ENCODE peak calls at places on chromosomes 2 and 18, in five cellular contexts. N is H54, G is T-helper 22 cell, F is ureter, J is cardiac muscle cell. U is an unnamed sample.

GRCh38 chr2:118134650-118135049 is 46.4 kb downstream of the INSIG2 start:
- DNase-seq in N (no peak), G (no peak), F (no peak), J (no peak), U (no peak)

GRCh38 chr18:21955757-21956652 is 213.4 kb upstream of the GATA6 start:
- DNase-seq in N (peak; percentile 35), G (peak; percentile 38), F (peak; percentile 72), J (peak; percentile 83), U (peak; percentile 87)

GRCh38 chr2:20539776-20540586 is 93.1 kb downstream of the RHOB start:
- DNase-seq in N (no peak), G (no peak), F (no peak), J (no peak), U (no peak)

GRCh38 chr2:218878941-218879761 is 1.5 kb upstream of the WNT10A start:
- DNase-seq in N (no peak), G (no peak), F (no peak), J (no peak), U (no peak)

GRCh38 chr2:100289020-100289419 is 33.3 kb downstream of the LONRF2 start:
- DNase-seq in N (no peak), G (peak; percentile 18), F (no peak), J (no peak), U (no peak)

GRCh38 chr18:69400976-69401474 is 337 bp downstream of the DOK6 start:
- DNase-seq in N (no peak), G (no peak), F (no peak), J (peak; percentile 78), U (peak; percentile 36)

GRCh38 chr2:69095246-69095645 is 82.3 kb downstream of the ANTXR1 start:
- DNase-seq in N (no peak), G (no peak), F (no peak), J (no peak), U (no peak)

GRCh38 chr2:74262681-74263080 is 64.3 kb downstream of the MTHFD2 start:
- DNase-seq in N (no peak), G (no peak), F (no peak), J (no peak), U (no peak)

GRCh38 chr2:112787729-112788401 is 3.6 kb upstream of the IL1A start:
- DNase-seq in N (no peak), G (no peak), F (no peak), J (no peak), U (no peak)

GRCh38 chr2:24515335-24515734 is 24.3 kb downstream of the NCOA1 start:
- DNase-seq in N (no peak), G (no peak), F (no peak), J (no peak), U (no peak)

GRCh38 chr2:70354264-70354949 is 52.5 kb upstream of the FAM136A start:
- DNase-seq in N (no peak), G (no peak), F (no peak), J (no peak), U (no peak)